ENCODE peak calls at places on chromosomes 5 and 9, in five cellular contexts. H, Y, B, L and T are unnamed samples.

GRCh38 chr5:165502893-165503696 is 1997.7 kb downstream of the MAT2B start:
- DNase-seq in Y (no peak), L (no peak), B (no peak), H (no peak), T (no peak)

GRCh38 chr9:122016789-122017188 is 76.3 kb downstream of the TTLL11 start:
- DNase-seq in B (no peak), Y (peak), L (no peak), H (no peak), T (no peak)

GRCh38 chr5:110916373-110917049 is 155.0 kb upstream of the TSLP start:
- DNase-seq in H (no peak), Y (no peak), B (no peak), L (no peak), T (no peak)

GRCh38 chr5:165029471-165029870 is 1524.1 kb downstream of the MAT2B start:
- DNase-seq in B (no peak), L (no peak), H (no peak), Y (no peak), T (peak)

GRCh38 chr9:116767219-116767618 is 80.1 kb downstream of the TRIM32 start:
- DNase-seq in L (no peak), Y (no peak), B (no peak), H (no peak), T (no peak)

GRCh38 chr5:149962040-149962439 is 1.5 kb downstream of the SLC26A2 start:
- DNase-seq in Y (no peak), H (peak), L (no peak), B (no peak), T (peak)

GRCh38 chr5:68007446-68007845 is 208.1 kb upstream of the PIK3R1 start:
- DNase-seq in Y (no peak), B (peak), H (no peak), L (peak), T (no peak)

GRCh38 chr9:31040565-31040964 is 1343.9 kb upstream of the ACO1 start:
- DNase-seq in H (no peak), B (no peak), L (no peak), Y (no peak), T (no peak)

GRCh38 chr5:125043781-125044391 is 297.4 kb upstream of the ZNF608 start:
- DNase-seq in H (peak), Y (peak), L (no peak), B (peak), T (no peak)

GRCh38 chr5:39411051-39411450 is 13.7 kb downstream of the DAB2 start:
- DNase-seq in L (no peak), H (no peak), Y (no peak), B (no peak), T (no peak)

GRCh38 chr9:136613824-136614371 is 48.8 kb upstream of the EGFL7 start:
- DNase-seq in B (no peak), Y (no peak), L (no peak), H (no peak), T (no peak)

GRCh38 chr5:172450861-172451695 is 3.2 kb downstream of the SH3PXD2B start:
- DNase-seq in L (no peak), Y (peak), H (peak), B (no peak), T (peak)

GRCh38 chr5:176810687-176811501 is 535 bp downstream of the UNC5A start:
- DNase-seq in L (no peak), B (no peak), Y (no peak), H (no peak), T (no peak)

GRCh38 chr9:21141427-21141882 is at the start of gene IFNW1:
- DNase-seq in L (no peak), H (no peak), B (no peak), Y (no peak), T (no peak)

GRCh38 chr5:111681791-111682190 is 75.2 kb downstream of the NREP start:
- DNase-seq in B (no peak), H (no peak), L (no peak), Y (no peak), T (no peak)

GRCh38 chr5:23139338-23140171 is 286.4 kb upstream of the CDH12 start:
- DNase-seq in Y (no peak), L (no peak), H (no peak), B (no peak), T (peak)

GRCh38 chr9:385818-386398 is 171.2 kb downstream of the DOCK8 start:
- DNase-seq in H (peak), Y (peak), L (no peak), B (peak), T (peak)

GRCh38 chr9:124758061-124758460 is 13.1 kb downstream of the NR6A1 start:
- DNase-seq in H (no peak), B (no peak), L (no peak), Y (no peak), T (peak)

GRCh38 chr5:29382735-29383280 is 1810.7 kb upstream of the CDH6 start:
- DNase-seq in L (no peak), Y (no peak), B (no peak), H (no peak), T (no peak)

GRCh38 chr5:16787278-16787677 is 148.8 kb downstream of the MYO10 start:
- DNase-seq in Y (no peak), H (no peak), L (no peak), B (peak), T (no peak)

GRCh38 chr5:16690243-16690839 is 73.5 kb upstream of the RETREG1 start:
- DNase-seq in L (no peak), B (peak), Y (no peak), H (peak), T (peak)

GRCh38 chr5:172875372-172876279 is 41.6 kb downstream of the ERGIC1 start:
- DNase-seq in L (no peak), H (no peak), B (no peak), Y (no peak), T (no peak)

GRCh38 chr5:148970228-148970627 is 92.6 kb downstream of the SH3TC2 start:
- DNase-seq in B (peak), Y (no peak), H (no peak), L (no peak), T (no peak)

GRCh38 chr5:66498791-66499207 is 97.4 kb upstream of the MAST4 start:
- DNase-seq in L (no peak), B (no peak), H (no peak), Y (no peak), T (peak)

GRCh38 chr5:115309751-115310370 is 13.4 kb upstream of the CCDC112 start:
- DNase-seq in H (no peak), L (no peak), B (no peak), Y (no peak), T (peak)

GRCh38 chr5:58998539-58998938 is 415.7 kb downstream of the RAB3C start:
- DNase-seq in B (no peak), L (no peak), H (no peak), Y (no peak), T (no peak)

GRCh38 chr9:75504721-75505120 is 385.8 kb upstream of the PCSK5 start:
- DNase-seq in H (no peak), L (no peak), B (no peak), Y (no peak), T (no peak)

GRCh38 chr9:5388026-5388806 is 48.5 kb upstream of the RLN1 start:
- DNase-seq in H (no peak), L (no peak), Y (no peak), B (no peak), T (no peak)

GRCh38 chr5:115811406-115811805 is 5.1 kb downstream of the CDO1 start:
- DNase-seq in H (no peak), L (no peak), B (no peak), Y (no peak), T (no peak)

GRCh38 chr9:135797507-135798302 is 95.7 kb downstream of the KCNT1 start:
- DNase-seq in B (peak), L (no peak), H (peak), Y (peak), T (peak)

GRCh38 chr5:81901539-81901938 is 70.3 kb upstream of the ATG10 start:
- DNase-seq in B (no peak), L (no peak), H (no peak), Y (no peak), T (no peak)

GRCh38 chr5:93503598-93504067 is 77.4 kb downstream of the NR2F1-AS1 start:
- DNase-seq in Y (no peak), H (peak), B (no peak), L (no peak), T (no peak)

GRCh38 chr9:94039786-94040185 is 44.5 kb upstream of the PTPDC1 start:
- DNase-seq in Y (no peak), H (no peak), B (no peak), L (no peak), T (no peak)

GRCh38 chr5:94422819-94423218 is 195.6 kb downstream of the KIAA0825 start:
- DNase-seq in H (no peak), B (peak), L (no peak), Y (no peak), T (no peak)

GRCh38 chr9:38344566-38345324 is 47.8 kb upstream of the ALDH1B1 start:
- DNase-seq in H (no peak), B (no peak), Y (no peak), L (no peak), T (no peak)

GRCh38 chr5:74725331-74725730 is 40.3 kb downstream of the HEXB start:
- DNase-seq in L (no peak), B (no peak), H (no peak), Y (no peak), T (peak)

GRCh38 chr5:140557136-140557805 is at the start of gene SRA1:
- DNase-seq in B (peak), L (peak), Y (peak), H (peak), T (peak)

GRCh38 chr9:124741681-124742080 is 29.4 kb downstream of the NR6A1 start:
- DNase-seq in L (no peak), H (no peak), B (no peak), Y (no peak), T (no peak)

GRCh38 chr9:94779693-94780290 is 53.3 kb downstream of the AOPEP start:
- DNase-seq in H (no peak), L (no peak), Y (no peak), B (no peak), T (no peak)

DNA sequence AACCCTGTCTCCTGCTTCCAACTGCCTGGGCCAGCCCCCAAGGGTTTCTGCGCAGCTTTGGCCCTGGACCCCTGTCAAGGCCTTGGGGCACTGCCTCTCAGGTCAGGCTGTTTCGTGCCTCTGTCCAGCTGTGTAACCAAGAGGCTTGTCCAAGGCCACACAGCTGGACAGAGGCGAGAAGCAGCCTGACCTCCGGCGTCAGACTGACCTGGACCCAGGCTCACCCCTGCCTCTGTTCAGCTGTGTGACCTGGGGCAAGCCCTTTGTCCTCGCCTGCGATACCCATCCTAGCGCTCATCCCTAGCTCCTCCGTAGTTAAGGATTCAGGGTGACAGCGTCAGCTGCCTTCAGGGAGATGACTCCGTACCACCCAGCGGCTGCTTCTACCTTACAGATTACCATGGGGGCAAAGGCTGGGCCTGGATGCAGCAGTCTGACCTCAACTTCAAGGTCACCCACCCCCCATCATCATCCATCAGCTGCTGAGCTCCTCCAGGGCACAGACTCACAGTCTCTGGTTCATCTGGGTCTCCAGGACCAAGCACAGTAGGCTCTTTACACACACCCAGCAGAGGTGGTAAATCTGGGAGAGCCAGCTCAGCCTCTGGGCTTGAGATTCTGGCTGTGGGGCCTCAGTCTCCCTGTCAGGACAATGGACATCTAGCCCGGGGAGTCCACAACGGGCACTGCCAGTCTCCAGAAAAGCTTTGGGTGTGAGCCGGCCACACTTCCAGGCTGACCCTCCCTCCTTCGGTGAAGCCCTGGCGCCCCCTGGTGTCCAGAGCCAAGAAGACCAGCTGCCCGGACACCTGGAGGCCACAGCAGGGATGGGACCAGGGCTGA is 7.9 kb downstream of the AK1 start:
- DNase-seq in L (peak), H (peak), Y (peak), B (peak), T (peak)
- TF ChIP-seq POLR2A in L (no peak), H (no peak), Y (peak), B (no peak), T (no peak)

GRCh38 chr9:120927125-120928014 is 774 bp upstream of the TRAF1 start:
- DNase-seq in L (no peak), H (no peak), B (no peak), Y (no peak), T (no peak)

GRCh38 chr9:120924698-120925534 is 1.7 kb downstream of the TRAF1 start:
- DNase-seq in B (no peak), L (no peak), H (no peak), Y (peak), T (no peak)

GRCh38 chr9:120926397-120926928 is at the start of gene TRAF1:
- DNase-seq in Y (peak), H (no peak), L (no peak), B (no peak), T (no peak)

GRCh38 chr9:120923620-120924328 is 2.8 kb downstream of the TRAF1 start:
- DNase-seq in H (no peak), Y (peak), B (no peak), L (no peak), T (no peak)

DNA sequence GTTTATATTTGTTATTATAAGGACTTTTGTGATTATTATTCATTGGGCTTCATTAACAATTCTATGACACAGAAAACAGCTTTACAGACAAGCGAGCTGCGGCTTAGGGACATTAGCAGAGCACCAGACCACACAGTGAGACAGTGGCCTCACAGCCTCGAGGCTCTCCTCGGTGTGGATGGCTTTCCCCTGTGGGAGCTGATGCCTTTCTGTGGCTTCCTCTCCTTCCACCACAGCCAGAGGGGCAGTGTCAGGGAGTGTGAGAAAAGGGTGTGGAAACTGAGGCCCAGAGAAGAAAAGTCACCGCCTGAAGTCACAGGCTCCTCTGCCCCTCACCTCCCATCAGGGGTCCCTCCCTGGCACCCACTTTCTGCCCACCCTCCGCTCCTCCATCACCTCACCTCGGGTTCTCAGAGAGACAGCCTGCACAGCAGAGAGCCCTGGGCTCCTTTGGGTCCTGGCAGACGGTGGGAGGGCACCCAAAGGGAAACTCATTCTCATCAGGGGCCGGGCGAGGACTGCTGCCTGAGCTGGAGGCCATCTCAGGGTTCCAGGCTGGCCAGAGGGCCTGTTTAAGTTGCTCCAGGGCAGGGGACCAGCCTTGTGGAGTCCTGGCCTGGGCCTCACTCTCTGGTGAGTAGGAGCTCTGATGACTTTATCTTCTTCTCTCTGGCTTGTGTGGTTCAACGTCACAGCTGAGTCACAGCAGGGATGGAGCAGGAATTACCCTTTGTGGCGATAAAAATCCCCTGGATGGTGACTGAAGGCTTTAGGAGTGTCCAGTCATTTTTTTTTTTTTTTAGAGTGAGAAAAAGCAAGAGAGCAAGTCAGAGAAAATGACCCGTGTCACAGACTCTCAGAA is 830 bp downstream of the TRAF1 start:
- DNase-seq in H (peak), Y (peak), L (no peak), B (no peak), T (peak)
- TF ChIP-seq POLR2A in H (no peak), Y (no peak), L (no peak), B (no peak), T (no peak)

GRCh38 chr5:154189819-154190651 is 498 bp upstream of the GALNT10 start:
- DNase-seq in L (peak), B (peak), H (peak), Y (peak), T (peak)
- TF ChIP-seq POLR2A in L (no peak), B (peak), H (peak), Y (no peak), T (peak)

GRCh38 chr9:105244274-105244995 is at the start of gene SLC44A1:
- DNase-seq in B (peak), H (peak), Y (peak), L (peak), T (peak)
- TF ChIP-seq POLR2A in B (peak), H (peak), Y (peak), L (peak), T (peak)

GRCh38 chr9:91245432-91246313 is 116.0 kb downstream of the AUH start:
- DNase-seq in Y (no peak), B (no peak), L (no peak), H (peak), T (peak)
- TF ChIP-seq POLR2A in Y (no peak), B (no peak), L (no peak), H (no peak), T (no peak)

GRCh38 chr9:88892729-88893128 is 98.5 kb upstream of the S1PR3 start:
- DNase-seq in B (no peak), H (no peak), Y (no peak), L (no peak), T (no peak)

GRCh38 chr9:88889386-88889785 is 101.9 kb upstream of the S1PR3 start:
- DNase-seq in B (no peak), Y (no peak), L (no peak), H (no peak), T (no peak)

GRCh38 chr9:88891015-88891414 is 100.3 kb upstream of the S1PR3 start:
- DNase-seq in B (no peak), Y (no peak), L (no peak), H (no peak), T (no peak)

GRCh38 chr9:88890546-88890945 is 100.7 kb upstream of the S1PR3 start:
- DNase-seq in B (no peak), Y (no peak), H (no peak), L (no peak), T (no peak)
- TF ChIP-seq POLR2A in B (no peak), Y (no peak), H (no peak), L (no peak), T (no peak)

DNA sequence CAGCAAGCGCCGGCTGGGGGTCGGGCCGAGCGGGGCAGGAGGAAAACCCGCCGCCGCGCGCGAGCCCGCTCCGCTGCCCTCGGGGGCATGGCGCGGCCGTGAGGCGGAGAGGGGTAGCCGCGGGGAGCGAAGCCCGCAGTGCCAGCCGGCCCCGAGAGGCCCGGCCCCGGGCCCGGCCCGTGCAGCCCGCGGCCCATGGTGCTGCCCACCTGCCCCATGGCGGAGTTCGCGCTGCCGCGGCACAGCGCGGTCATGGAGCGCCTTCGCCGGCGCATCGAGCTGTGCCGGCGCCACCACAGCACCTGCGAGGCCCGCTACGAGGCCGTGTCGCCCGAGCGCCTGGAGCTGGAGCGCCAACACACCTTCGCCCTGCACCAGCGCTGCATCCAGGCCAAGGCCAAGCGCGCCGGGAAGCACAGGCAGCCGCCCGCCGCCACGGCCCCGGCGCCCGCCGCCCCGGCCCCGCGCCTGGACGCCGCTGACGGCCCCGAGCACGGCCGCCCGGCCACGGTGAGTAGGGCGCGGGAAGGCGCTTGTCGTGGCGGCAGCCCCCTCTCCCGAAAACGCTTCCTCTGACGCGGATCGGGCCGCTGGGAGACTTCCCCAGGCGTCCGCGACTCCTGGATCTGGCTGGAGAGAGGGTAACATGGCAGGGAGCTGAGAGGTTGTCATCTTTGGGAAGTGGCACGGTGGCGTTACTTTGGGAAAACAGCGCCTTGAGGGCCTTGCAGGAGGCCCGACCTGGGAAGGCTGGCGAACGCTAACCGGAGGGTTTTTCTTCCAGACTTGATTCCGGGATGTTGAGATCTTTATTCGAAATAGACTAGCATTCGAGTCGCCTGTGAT is 519 bp downstream of the MAML1 start:
- DNase-seq in Y (no peak), H (peak), B (peak), L (no peak), T (peak)
- TF ChIP-seq POLR2A in Y (peak), H (no peak), B (peak), L (no peak), T (peak)